ENCODE peak calls at places on chromosome 16, in four cellular contexts. U, O, J and S are unnamed samples.

GRCh38 chr16:68411086-68411485 is 37.2 kb downstream of the SMPD3 start:
- DNase-seq in U (no peak), J (no peak), O (no peak), S (no peak)

GRCh38 chr16:73743665-73744496 is 552.7 kb upstream of the PSMD7 start:
- DNase-seq in U (no peak), O (no peak), J (no peak), S (peak; percentile 5)

GRCh38 chr16:67013823-67014640 is 14.9 kb upstream of the CBFB start:
- DNase-seq in U (peak; percentile 68), J (peak; percentile 81), O (peak; percentile 90), S (peak; percentile 90)

GRCh38 chr16:20901441-20902112 is 1.0 kb downstream of the LYRM1 start:
- DNase-seq in U (peak; percentile 68), J (peak; percentile 59), O (peak; percentile 70), S (peak; percentile 57)

GRCh38 chr16:74603848-74604247 is 3.1 kb downstream of the GLG1 start:
- DNase-seq in O (no peak), U (no peak), J (no peak), S (no peak)

GRCh38 chr16:50096791-50097190 is 31.0 kb downstream of the HEATR3 start:
- DNase-seq in O (no peak), U (no peak), J (no peak), S (no peak)

GRCh38 chr16:66057056-66057455 is 309.4 kb upstream of the CDH5 start:
- DNase-seq in U (no peak), O (no peak), J (no peak), S (no peak)

GRCh38 chr16:56848955-56849689 is 15.9 kb upstream of the SLC12A3 start:
- DNase-seq in J (no peak), U (no peak), O (no peak), S (no peak)

GRCh38 chr16:56603589-56603988 is 4.8 kb upstream of the MT2A start:
- DNase-seq in U (peak; percentile 61), O (peak; percentile 48), J (peak; percentile 63), S (peak; percentile 62)

GRCh38 chr16:88527186-88527936 is 42.8 kb upstream of the ZC3H18 start:
- DNase-seq in O (peak; percentile 91), U (peak; percentile 88), J (peak; percentile 76), S (peak; percentile 98)

GRCh38 chr16:70160388-70160787 is 13.2 kb upstream of the CLEC18C start:
- DNase-seq in J (peak; percentile 10), O (no peak), U (no peak), S (no peak)

GRCh38 chr16:88077328-88078108 is 126.3 kb downstream of the BANP start:
- DNase-seq in J (no peak), U (no peak), O (no peak), S (no peak)

GRCh38 chr16:57407521-57408353 is 3.2 kb downstream of the CCL17 start:
- DNase-seq in U (no peak), O (no peak), J (no peak), S (no peak)

GRCh38 chr16:65142276-65142675 is 20.4 kb upstream of the CDH11 start:
- DNase-seq in O (no peak), U (no peak), J (no peak), S (no peak)

GRCh38 chr16:23504076-23504452 is 6.2 kb downstream of the GGA2 start:
- DNase-seq in O (peak; percentile 16), J (no peak), U (no peak), S (no peak)

GRCh38 chr16:81627024-81627423 is 152.1 kb upstream of the PLCG2 start:
- DNase-seq in O (no peak), J (no peak), U (no peak), S (no peak)

GRCh38 chr16:88455610-88456355 is 2.7 kb downstream of the ZFPM1 start:
- DNase-seq in U (peak; percentile 49), O (peak; percentile 71), J (peak; percentile 50), S (peak; percentile 91)

GRCh38 chr16:68351463-68351862 is 40.6 kb downstream of the PRMT7 start:
- DNase-seq in J (no peak), O (no peak), U (no peak), S (no peak)

GRCh38 chr16:62805221-62805857 is 769.1 kb upstream of the CDH8 start:
- DNase-seq in J (no peak), O (no peak), U (peak; percentile 70), S (no peak)

GRCh38 chr16:8572919-8573724 is 17.2 kb downstream of the TMEM114 start:
- DNase-seq in U (no peak), O (peak; percentile 42), J (peak; percentile 37), S (peak; percentile 69)

GRCh38 chr16:27461483-27462171 is 59.7 kb downstream of the IL21R start:
- DNase-seq in U (no peak), J (no peak), O (no peak), S (no peak)

GRCh38 chr16:64892843-64893242 is 229.0 kb downstream of the CDH11 start:
- DNase-seq in J (no peak), O (peak; percentile 13), U (no peak), S (no peak)

GRCh38 chr16:87303431-87303930 is 13.7 kb downstream of the C16orf95 start:
- DNase-seq in U (no peak), J (no peak), O (no peak), S (no peak)

GRCh38 chr16:10896165-10896564 is 19.2 kb downstream of the CIITA start:
- DNase-seq in U (no peak), O (no peak), J (no peak), S (no peak)
- H3K4me3 ChIP-seq in U (no peak overlapping the region), O (no peak overlapping the region), J (no peak overlapping the region), S (no peak overlapping the region)

GRCh38 chr16:71609066-71609465 is 16.9 kb upstream of the MARVELD3 start:
- DNase-seq in U (no peak), O (no peak), J (no peak), S (no peak)

GRCh38 chr16:71610447-71610846 is 15.5 kb upstream of the MARVELD3 start:
- DNase-seq in U (no peak), O (no peak), J (no peak), S (no peak)

DNA sequence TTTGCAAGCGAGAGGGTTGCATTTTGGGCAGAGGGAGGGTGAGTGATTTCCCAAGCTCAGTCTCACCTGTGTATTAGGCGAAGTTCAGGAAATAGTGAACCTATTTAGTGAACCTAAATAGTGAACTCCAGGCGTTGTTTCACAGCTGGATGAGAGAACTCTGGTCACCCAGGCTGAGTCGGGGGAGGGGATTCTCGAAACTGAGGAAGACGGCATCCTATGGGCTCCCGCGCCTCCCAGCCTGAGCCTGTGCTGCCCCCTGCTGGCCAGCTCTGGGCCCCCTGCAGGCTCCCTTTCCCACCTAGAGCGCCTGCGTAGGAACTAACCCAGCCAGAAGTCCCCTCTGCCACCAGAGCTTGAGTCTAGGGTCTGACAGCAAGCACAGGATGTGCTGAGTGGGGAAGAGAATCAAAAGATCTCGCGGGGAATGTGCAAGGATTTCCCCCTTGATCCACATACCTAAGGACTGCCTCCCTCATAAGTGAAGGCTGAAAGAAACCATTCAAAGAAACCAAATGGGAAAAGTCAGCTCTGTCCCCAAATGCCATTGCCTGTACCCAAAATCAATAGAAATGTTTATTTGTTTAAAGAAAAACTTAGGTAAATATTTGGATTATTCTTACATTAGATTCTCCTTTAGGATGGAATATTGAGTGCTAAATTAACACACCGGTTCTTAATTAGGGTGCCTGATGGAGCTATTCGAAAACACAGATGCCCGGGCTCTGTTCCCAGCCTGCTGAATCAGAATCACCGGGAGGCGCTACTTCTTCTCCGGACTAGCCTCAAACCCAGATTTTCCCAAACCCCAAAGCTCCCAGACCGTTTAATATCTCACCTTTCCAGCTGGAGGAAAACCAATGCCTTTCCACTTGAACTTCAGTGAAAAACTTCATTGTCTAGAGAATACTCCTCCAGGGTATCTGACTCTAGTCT is 14.8 kb upstream of the MARVELD3 start:
- DNase-seq in U (peak; percentile 78), O (peak; percentile 88), J (peak; percentile 81), S (peak; percentile 92)
- H3K4me3 ChIP-seq in U (no peak overlapping the region), O (no peak overlapping the region), J (no peak overlapping the region), S (no peak overlapping the region)

DNA sequence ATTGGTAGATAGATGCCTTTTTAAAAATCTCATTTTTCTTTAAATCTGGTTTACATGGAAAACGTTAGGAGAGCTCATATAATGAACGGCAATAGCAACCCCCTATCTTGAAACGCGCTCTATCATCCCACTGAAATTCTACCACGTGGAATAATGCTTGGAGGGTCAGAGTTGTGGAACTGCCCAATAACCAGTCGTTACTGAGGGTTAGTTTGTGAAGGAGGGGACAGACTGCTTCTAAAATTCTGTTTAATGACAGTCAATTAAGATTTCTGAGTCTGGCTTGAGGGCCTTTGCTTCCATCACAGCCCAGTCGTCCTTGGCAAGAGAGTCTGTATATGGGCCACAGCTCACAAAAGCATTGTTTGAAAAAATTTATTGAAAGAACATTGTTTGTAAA is 482 bp downstream of the IRF8 start:
- DNase-seq in O (no peak), J (no peak), U (peak; percentile 13), S (peak; percentile 45)
- H3K4me3 ChIP-seq in O (peak overlapping the region; percentile 80), J (peak overlapping the region; percentile 60), U (peak overlapping the region; percentile 63), S (peak overlapping the region; percentile 59)

GRCh38 chr16:284204-285120 is 1.5 kb downstream of the PDIA2 start:
- DNase-seq in U (peak; percentile 40), O (no peak), J (no peak), S (no peak)

GRCh38 chr16:282944-283744 is at the start of gene PDIA2:
- DNase-seq in J (no peak), O (no peak), U (peak; percentile 81), S (no peak)

GRCh38 chr16:287298-287811 is 4.4 kb downstream of the PDIA2 start:
- DNase-seq in O (no peak), J (no peak), U (peak; percentile 60), S (no peak)

GRCh38 chr16:286491-287297 is 3.7 kb downstream of the PDIA2 start:
- DNase-seq in O (no peak), J (no peak), U (no peak), S (no peak)

GRCh38 chr16:285146-286055 is 2.4 kb downstream of the PDIA2 start:
- DNase-seq in J (no peak), O (no peak), U (no peak), S (no peak)
- H3K4me3 ChIP-seq in J (no peak overlapping the region), O (no peak overlapping the region), U (no peak overlapping the region), S (no peak overlapping the region)